ENCODE peak calls at places on chromosomes 7 and 10, in six cellular contexts. G, V, O, U, J and B are unnamed samples. For H3F3A and H4K20me1, the result is how much of the 10 kb centered on the place peaks cover.

GRCh38 chr10:73991846-73992245 is 6.1 kb upstream of the VCL start:
- DNase-seq in V (no peak), J (peak), G (no peak), O (no peak), U (no peak), B (no peak)

GRCh38 chr7:45888185-45888992 is at the start of gene IGFBP1:
- DNase-seq in V (peak), J (no peak), O (peak), G (peak), U (peak), B (no peak)

GRCh38 chr7:1664711-1665591 is 5.1 kb upstream of the ELFN1 start:
- DNase-seq in U (peak), J (no peak), O (peak), G (peak), V (peak), B (peak)

GRCh38 chr10:82378146-82378545 is 503.2 kb downstream of the NRG3 start:
- DNase-seq in G (peak), O (no peak), U (no peak), J (no peak), V (peak), B (no peak)

GRCh38 chr7:131012477-131013031 is 278.5 kb upstream of the KLF14 start:
- DNase-seq in J (no peak), V (no peak), O (no peak), U (no peak), G (peak), B (no peak)

GRCh38 chr10:34480345-34480744 is 334.8 kb downstream of the PARD3 start:
- DNase-seq in J (no peak), V (no peak), G (no peak), O (no peak), U (no peak), B (peak)

GRCh38 chr7:69934475-69934903 is 336.2 kb downstream of the AUTS2 start:
- DNase-seq in J (no peak), G (no peak), V (peak), O (no peak), U (no peak), B (no peak)

GRCh38 chr10:12733271-12733670 is 268.2 kb downstream of the CCDC3 start:
- DNase-seq in J (no peak), V (no peak), U (no peak), O (no peak), G (no peak), B (no peak)

GRCh38 chr7:46583606-46584005 is 662.5 kb upstream of the IGFBP3 start:
- DNase-seq in J (no peak), V (no peak), G (peak), O (no peak), U (no peak), B (peak)

GRCh38 chr7:26179422-26179821 is 21.1 kb downstream of the HNRNPA2B1 start:
- DNase-seq in G (no peak), V (no peak), U (no peak), J (no peak), O (no peak), B (no peak)
- H3F3A ChIP-seq in G (under half), V (half or more), U (under half), J (half or more), O (under half), B (under half)

DNA sequence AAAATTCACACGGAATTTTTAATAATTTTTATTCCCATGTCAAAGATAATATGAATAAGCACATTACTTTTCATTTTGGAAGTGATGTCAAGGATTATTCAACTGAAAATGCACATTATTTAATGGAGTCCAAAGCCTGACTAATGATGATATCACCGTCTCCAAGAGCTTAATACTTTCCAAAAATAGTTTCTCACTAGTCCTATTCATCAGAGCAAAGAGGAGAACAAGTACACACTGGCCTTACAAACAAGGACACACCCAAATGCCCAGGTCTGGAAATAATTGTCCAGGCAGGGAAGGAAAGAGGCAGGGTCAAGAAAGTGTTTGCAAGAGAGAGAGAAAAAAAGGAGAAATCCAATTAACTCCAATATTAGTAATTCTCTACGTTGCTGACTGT is 216.8 kb upstream of the CCDC6 start:
- DNase-seq in O (no peak), V (no peak), G (peak), U (no peak), J (no peak), B (peak)
- TF ChIP-seq EZH2phosphoT487 in O (no peak), V (no peak), G (no peak), U (no peak), J (no peak), B (no peak)

DNA sequence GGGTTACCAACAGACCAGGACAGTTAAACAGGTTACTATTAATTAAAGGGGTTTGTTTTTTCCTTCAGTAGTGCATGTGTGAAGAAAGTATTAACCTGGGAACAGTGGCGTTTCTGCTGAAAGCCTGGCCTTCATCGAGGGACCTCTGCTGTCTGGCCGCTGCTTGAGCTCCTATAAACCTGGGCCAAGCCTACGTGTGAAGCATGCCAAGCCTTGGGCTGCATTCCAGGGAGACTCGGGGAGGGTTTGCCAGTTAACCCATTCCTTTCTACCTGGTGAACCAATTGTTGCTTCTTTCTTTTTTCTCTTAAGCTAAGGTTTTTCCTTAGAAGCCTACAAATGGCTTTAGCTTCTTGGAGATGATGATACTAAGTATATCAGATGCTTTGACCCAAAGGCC is 23.6 kb downstream of the PFKP start:
- DNase-seq in V (no peak), G (peak), O (peak), U (peak), J (no peak), B (peak)
- H4K20me1 ChIP-seq in V (under half), G (under half), O (under half), U (under half), J (under half), B (under half)

DNA sequence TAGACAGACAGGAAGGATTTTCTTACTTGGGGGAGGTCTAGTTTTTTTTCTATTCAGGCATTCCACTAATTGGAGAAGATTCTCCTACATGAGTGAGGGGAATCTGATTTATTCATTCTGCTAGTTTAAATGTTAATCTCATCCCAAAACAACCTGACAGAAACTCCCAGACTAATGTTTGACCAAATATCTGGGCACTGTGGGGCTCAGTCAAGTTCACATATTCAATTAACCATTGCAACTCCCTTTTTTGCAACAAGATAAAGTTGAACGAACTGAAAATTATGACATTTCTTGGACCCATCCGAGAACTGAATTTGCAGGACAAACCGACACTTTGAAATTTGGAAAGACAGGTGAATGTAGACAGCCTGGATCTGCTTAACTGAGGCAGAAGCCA is 194.4 kb upstream of the PTER start:
- DNase-seq in U (no peak), V (no peak), G (no peak), O (no peak), J (no peak), B (no peak)
- H3F3A ChIP-seq in U (under half), V (under half), G (under half), O (under half), J (under half), B (under half)

GRCh38 chr7:7653568-7654187 is 13.1 kb downstream of the UMAD1 start:
- DNase-seq in V (peak), G (peak), J (peak), U (peak), O (peak), B (peak)
- TF ChIP-seq EZH2phosphoT487 in V (no peak), G (no peak), J (no peak), U (no peak), O (no peak), B (no peak)

DNA sequence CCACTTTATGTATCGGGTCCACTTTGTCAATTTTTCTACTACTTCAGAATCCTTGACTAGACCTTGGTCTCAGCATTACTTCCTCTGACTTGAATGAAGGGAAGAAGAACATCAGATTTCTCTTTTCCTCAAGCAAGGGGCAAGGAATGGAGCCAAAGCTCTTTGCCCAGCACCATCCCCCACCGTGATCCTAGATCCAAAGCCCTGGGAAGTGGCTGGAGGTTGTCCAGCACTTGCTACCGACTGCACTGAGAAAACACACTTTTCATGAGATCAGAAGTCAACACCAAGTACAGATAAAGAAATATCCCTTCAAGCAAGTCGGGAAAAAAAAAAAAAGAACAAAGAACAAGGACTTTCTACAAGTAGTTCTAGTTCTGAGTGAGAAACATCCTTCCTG is 102.1 kb upstream of the DDC start:
- DNase-seq in G (no peak), V (no peak), U (no peak), J (no peak), O (no peak), B (no peak)
- H4K20me1 ChIP-seq in G (under half), V (half or more), U (under half), J (under half), O (under half), B (under half)

GRCh38 chr7:55130079-55130476 is 111.3 kb downstream of the EGFR start:
- DNase-seq in G (peak), O (peak), V (no peak), J (no peak), U (no peak), B (no peak)

GRCh38 chr7:55127135-55127551 is 108.3 kb downstream of the EGFR start:
- DNase-seq in O (no peak), G (peak), U (no peak), V (no peak), J (no peak), B (no peak)

GRCh38 chr7:55129409-55130078 is 110.7 kb downstream of the EGFR start:
- DNase-seq in J (no peak), U (no peak), G (peak), O (no peak), V (no peak), B (peak)

GRCh38 chr7:55127622-55128081 is 108.8 kb downstream of the EGFR start:
- DNase-seq in G (peak), J (no peak), V (peak), U (no peak), O (no peak), B (peak)

DNA sequence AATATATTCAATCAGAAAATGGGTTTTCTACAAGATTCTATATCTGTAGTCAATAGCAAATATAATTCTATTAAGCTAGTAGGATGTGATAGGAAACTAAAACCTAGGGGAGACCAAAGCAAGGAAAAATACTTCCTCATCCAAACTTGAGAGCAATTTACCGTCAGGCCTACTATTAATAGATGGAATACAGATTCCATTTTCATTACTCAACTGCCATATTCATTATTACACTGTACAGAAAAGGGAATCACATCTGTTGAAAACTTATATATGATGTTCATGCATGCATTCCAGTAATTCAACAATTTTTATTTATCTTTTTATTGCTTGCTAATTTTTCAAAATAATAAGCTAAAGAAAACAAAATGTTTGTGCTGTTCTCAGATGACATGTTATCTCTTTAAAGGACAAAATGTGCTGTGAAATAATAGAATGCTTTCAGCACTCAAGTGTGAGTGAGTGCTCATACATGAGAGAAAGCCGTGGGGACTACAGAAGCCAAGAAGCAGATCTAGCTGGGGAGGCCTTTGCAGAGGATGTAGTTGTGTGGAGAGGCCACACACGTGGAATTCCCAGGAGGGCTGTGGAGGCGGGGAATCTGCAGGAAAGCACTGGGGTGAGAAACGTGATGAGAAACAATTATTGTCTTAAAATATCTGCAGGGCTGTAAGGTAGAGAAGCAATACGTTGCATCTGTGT is 110.0 kb downstream of the EGFR start:
- DNase-seq in G (peak), U (no peak), V (no peak), J (no peak), O (peak), B (no peak)
- H3F3A ChIP-seq in G (half or more), U (under half), V (half or more), J (under half), O (under half), B (under half)

DNA sequence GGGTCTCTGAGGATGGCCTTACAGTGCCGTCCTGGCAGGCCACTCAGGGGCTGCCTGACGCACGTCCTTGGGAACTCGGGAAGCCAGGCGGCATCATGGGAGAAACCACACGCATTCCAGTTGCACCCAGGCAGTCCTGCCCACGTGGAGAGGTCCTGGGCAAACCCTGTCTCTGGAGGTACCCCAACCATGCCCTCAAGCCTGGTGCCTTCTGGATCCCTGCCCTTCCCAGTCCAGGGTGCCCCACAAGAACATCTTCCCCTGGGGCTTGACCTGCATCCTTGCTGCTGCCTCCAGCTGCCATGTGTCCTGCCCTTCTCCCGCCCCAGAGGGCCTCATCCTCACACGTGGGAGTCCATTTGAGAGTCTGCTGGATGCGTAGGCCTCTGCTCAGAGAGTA is 200.3 kb upstream of the PPP2R2D start:
- DNase-seq in O (no peak), U (no peak), V (no peak), G (no peak), J (no peak), B (no peak)
- TF ChIP-seq EZH2phosphoT487 in O (no peak), U (no peak), V (no peak), G (no peak), J (no peak), B (no peak)

GRCh38 chr10:101367569-101368453 is 13.8 kb downstream of the BTRC start:
- DNase-seq in U (no peak), O (no peak), G (peak), V (no peak), J (no peak), B (peak)
- H4K20me1 ChIP-seq in U (under half), O (under half), G (under half), V (under half), J (under half), B (under half)

GRCh38 chr7:48096273-48096672 is 7.2 kb downstream of the UPP1 start:
- DNase-seq in O (no peak), J (no peak), V (no peak), G (no peak), U (no peak), B (no peak)

GRCh38 chr7:48098846-48099245 is 9.8 kb downstream of the UPP1 start:
- DNase-seq in U (no peak), J (no peak), O (no peak), V (no peak), G (no peak), B (no peak)

GRCh38 chr7:48097511-48098231 is 8.6 kb downstream of the UPP1 start:
- DNase-seq in U (no peak), V (no peak), G (peak), J (no peak), O (no peak), B (no peak)

GRCh38 chr7:48091506-48092433 is 2.7 kb downstream of the UPP1 start:
- DNase-seq in O (no peak), V (no peak), J (no peak), U (no peak), G (no peak), B (no peak)

DNA sequence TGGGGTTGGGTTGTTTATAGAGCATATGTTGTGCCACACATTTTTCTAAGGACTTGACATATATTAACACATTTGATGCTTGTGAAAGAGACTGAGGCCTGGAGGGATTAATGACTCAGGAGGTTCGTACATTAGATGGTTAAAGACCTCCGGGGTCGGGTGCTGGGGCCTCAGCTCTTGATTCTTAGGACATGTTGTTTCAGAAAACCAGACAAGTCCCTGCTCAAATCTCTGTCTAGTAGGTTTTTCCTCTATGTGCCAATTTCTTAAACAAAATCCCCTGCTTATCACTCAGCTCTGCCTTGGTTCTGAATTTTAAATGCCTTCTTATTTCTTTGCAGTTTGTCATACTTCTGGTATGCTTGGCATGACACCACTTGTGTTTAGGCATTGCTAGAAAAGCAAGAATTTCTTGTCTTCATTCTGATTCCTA is 5.8 kb downstream of the UPP1 start:
- DNase-seq in J (no peak), G (peak), U (no peak), V (no peak), O (no peak), B (peak)
- H3F3A ChIP-seq in J (under half), G (under half), U (under half), V (under half), O (under half), B (under half)